ENCODE peak calls at places on chromosomes 13 and 19, in seven cellular contexts. One of them, this sample, is unnamed.
A peak's percentile ranks its signal among the peaks of the same experiment; 100 is the strongest.

GRCh38 chr19:1861599-1862031 is 1.8 kb downstream of the KLF16 start:
- DNase-seq in activated CD4-positive, alpha-beta T cell treated with anti-CD3 and anti-CD28 coated beads for 1 hour: no peak
- DNase-seq in central memory CD4-positive, alpha-beta T cell: no peak
- DNase-seq in posterior cingulate gyrus: no peak
- DNase-seq in LoVo: no peak
- DNase-seq in GM04504: no peak
- DNase-seq in smooth muscle cell of the brain vasculature: no peak
- DNase-seq in this sample: no peak

GRCh38 chr13:46492946-46493345 is 60.0 kb upstream of the LRCH1 start:
- DNase-seq in LoVo: peak; percentile 49
- DNase-seq in central memory CD4-positive, alpha-beta T cell: no peak
- DNase-seq in activated CD4-positive, alpha-beta T cell treated with anti-CD3 and anti-CD28 coated beads for 1 hour: no peak
- DNase-seq in posterior cingulate gyrus: no peak
- DNase-seq in smooth muscle cell of the brain vasculature: no peak
- DNase-seq in GM04504: no peak
- DNase-seq in this sample: no peak

GRCh38 chr13:108463365-108463764 is 166.0 kb upstream of the MYO16 start:
- DNase-seq in activated CD4-positive, alpha-beta T cell treated with anti-CD3 and anti-CD28 coated beads for 1 hour: no peak
- DNase-seq in central memory CD4-positive, alpha-beta T cell: peak; percentile 21
- DNase-seq in GM04504: no peak
- DNase-seq in posterior cingulate gyrus: no peak
- DNase-seq in LoVo: no peak
- DNase-seq in smooth muscle cell of the brain vasculature: peak; percentile 35
- DNase-seq in this sample: no peak

GRCh38 chr13:83221813-83222241 is 660.4 kb downstream of the SLITRK1 start:
- DNase-seq in posterior cingulate gyrus: no peak
- DNase-seq in LoVo: no peak
- DNase-seq in GM04504: no peak
- DNase-seq in activated CD4-positive, alpha-beta T cell treated with anti-CD3 and anti-CD28 coated beads for 1 hour: no peak
- DNase-seq in central memory CD4-positive, alpha-beta T cell: no peak
- DNase-seq in smooth muscle cell of the brain vasculature: no peak
- DNase-seq in this sample: no peak

GRCh38 chr13:112651750-112652511 is 37.9 kb upstream of the ATP11A start:
- DNase-seq in GM04504: no peak
- DNase-seq in LoVo: no peak
- DNase-seq in activated CD4-positive, alpha-beta T cell treated with anti-CD3 and anti-CD28 coated beads for 1 hour: no peak
- DNase-seq in smooth muscle cell of the brain vasculature: no peak
- DNase-seq in posterior cingulate gyrus: no peak
- DNase-seq in central memory CD4-positive, alpha-beta T cell: no peak
- DNase-seq in this sample: no peak

GRCh38 chr19:41344162-41344561 is 9.6 kb downstream of the TGFB1 start:
- DNase-seq in activated CD4-positive, alpha-beta T cell treated with anti-CD3 and anti-CD28 coated beads for 1 hour: no peak
- DNase-seq in LoVo: no peak
- DNase-seq in posterior cingulate gyrus: no peak
- DNase-seq in GM04504: no peak
- DNase-seq in smooth muscle cell of the brain vasculature: no peak
- DNase-seq in central memory CD4-positive, alpha-beta T cell: no peak
- DNase-seq in this sample: no peak

GRCh38 chr19:46131485-46132143 is 7.1 kb upstream of the IGFL3 start:
- DNase-seq in central memory CD4-positive, alpha-beta T cell: no peak
- DNase-seq in activated CD4-positive, alpha-beta T cell treated with anti-CD3 and anti-CD28 coated beads for 1 hour: no peak
- DNase-seq in smooth muscle cell of the brain vasculature: no peak
- DNase-seq in posterior cingulate gyrus: no peak
- DNase-seq in LoVo: no peak
- DNase-seq in GM04504: no peak
- DNase-seq in this sample: no peak

GRCh38 chr19:3184847-3185481 is 766 bp upstream of the NCLN start:
- DNase-seq in GM04504: no peak
- DNase-seq in LoVo: peak; percentile 69
- DNase-seq in central memory CD4-positive, alpha-beta T cell: no peak
- DNase-seq in posterior cingulate gyrus: peak; percentile 79
- DNase-seq in smooth muscle cell of the brain vasculature: no peak
- DNase-seq in activated CD4-positive, alpha-beta T cell treated with anti-CD3 and anti-CD28 coated beads for 1 hour: peak; percentile 57
- DNase-seq in this sample: peak; percentile 54

GRCh38 chr13:31038834-31039552 is 106.5 kb downstream of the TEX26 start:
- DNase-seq in activated CD4-positive, alpha-beta T cell treated with anti-CD3 and anti-CD28 coated beads for 1 hour: no peak
- DNase-seq in LoVo: peak; percentile 13
- DNase-seq in central memory CD4-positive, alpha-beta T cell: peak; percentile 18
- DNase-seq in GM04504: no peak
- DNase-seq in smooth muscle cell of the brain vasculature: no peak
- DNase-seq in posterior cingulate gyrus: no peak
- DNase-seq in this sample: no peak

GRCh38 chr13:69077267-69077666 is 1030.4 kb upstream of the ATXN8OS start:
- DNase-seq in posterior cingulate gyrus: no peak
- DNase-seq in activated CD4-positive, alpha-beta T cell treated with anti-CD3 and anti-CD28 coated beads for 1 hour: no peak
- DNase-seq in GM04504: no peak
- DNase-seq in smooth muscle cell of the brain vasculature: no peak
- DNase-seq in LoVo: no peak
- DNase-seq in central memory CD4-positive, alpha-beta T cell: no peak
- DNase-seq in this sample: no peak

GRCh38 chr13:47949799-47950198 is 51.3 kb downstream of the SUCLA2 start:
- DNase-seq in activated CD4-positive, alpha-beta T cell treated with anti-CD3 and anti-CD28 coated beads for 1 hour: no peak
- DNase-seq in GM04504: no peak
- DNase-seq in smooth muscle cell of the brain vasculature: no peak
- DNase-seq in posterior cingulate gyrus: no peak
- DNase-seq in LoVo: no peak
- DNase-seq in central memory CD4-positive, alpha-beta T cell: no peak
- DNase-seq in this sample: no peak

GRCh38 chr19:8387688-8388611 is 2.2 kb upstream of the RAB11B start:
- DNase-seq in smooth muscle cell of the brain vasculature: no peak
- DNase-seq in posterior cingulate gyrus: no peak
- DNase-seq in LoVo: no peak
- DNase-seq in GM04504: no peak
- DNase-seq in central memory CD4-positive, alpha-beta T cell: no peak
- DNase-seq in activated CD4-positive, alpha-beta T cell treated with anti-CD3 and anti-CD28 coated beads for 1 hour: no peak
- DNase-seq in this sample: no peak

GRCh38 chr19:39430675-39431593 is 4.8 kb downstream of the RPS16 start:
- DNase-seq in smooth muscle cell of the brain vasculature: peak; percentile 89
- DNase-seq in posterior cingulate gyrus: no peak
- DNase-seq in central memory CD4-positive, alpha-beta T cell: peak; percentile 88
- DNase-seq in activated CD4-positive, alpha-beta T cell treated with anti-CD3 and anti-CD28 coated beads for 1 hour: no peak
- DNase-seq in LoVo: peak; percentile 67
- DNase-seq in GM04504: no peak
- DNase-seq in this sample: peak; percentile 70

GRCh38 chr19:45059258-45059965 is 16.9 kb downstream of the ZNF296 start:
- DNase-seq in central memory CD4-positive, alpha-beta T cell: peak; percentile 76
- DNase-seq in activated CD4-positive, alpha-beta T cell treated with anti-CD3 and anti-CD28 coated beads for 1 hour: peak; percentile 71
- DNase-seq in GM04504: peak; percentile 37
- DNase-seq in smooth muscle cell of the brain vasculature: no peak
- DNase-seq in LoVo: peak; percentile 49
- DNase-seq in posterior cingulate gyrus: peak; percentile 88
- DNase-seq in this sample: peak; percentile 88

GRCh38 chr13:57311009-57311586 is 144.1 kb downstream of the PRR20E start:
- DNase-seq in GM04504: no peak
- DNase-seq in LoVo: no peak
- DNase-seq in smooth muscle cell of the brain vasculature: no peak
- DNase-seq in central memory CD4-positive, alpha-beta T cell: no peak
- DNase-seq in posterior cingulate gyrus: no peak
- DNase-seq in activated CD4-positive, alpha-beta T cell treated with anti-CD3 and anti-CD28 coated beads for 1 hour: no peak
- DNase-seq in this sample: no peak

This sample was measured in T-helper 17 cell.